ENCODE peak calls at places on chromosomes 11 and 22, in four cellular contexts. S is keratinocyte, O is HepG2, M is PC-9. K is an unnamed sample.
A peak's percentile ranks its signal among the peaks of the same experiment; 100 is the strongest.

GRCh38 chr11:11980841-11981308 is 27.6 kb downstream of the DKK3 start:
- DNase-seq in S (no peak), M (no peak), O (no peak), K (no peak)

GRCh38 chr22:50118557-50119168 is 28.9 kb downstream of the MOV10L1 start:
- DNase-seq in S (no peak), M (peak; percentile 62), O (peak; percentile 10), K (no peak)

GRCh38 chr11:72687326-72687725 is 13.1 kb upstream of the PDE2A start:
- DNase-seq in O (no peak), M (no peak), S (no peak), K (no peak)

GRCh38 chr22:44666207-44666585 is 35.8 kb upstream of the PRR5 start:
- DNase-seq in M (no peak), O (no peak), S (no peak), K (no peak)

GRCh38 chr22:50601669-50602337 is 1.2 kb downstream of the MAPK8IP2 start:
- DNase-seq in O (no peak), S (no peak), M (no peak), K (no peak)

GRCh38 chr22:20750461-20751184 is 23.3 kb upstream of the SERPIND1 start:
- DNase-seq in S (peak; percentile 28), O (no peak), M (no peak), K (peak; percentile 66)

GRCh38 chr22:31092161-31092560 is 11.0 kb downstream of the SMTN start:
- DNase-seq in O (no peak), M (no peak), S (no peak), K (no peak)

GRCh38 chr22:38176170-38176741 is 5.4 kb downstream of the PLA2G6 start:
- DNase-seq in M (no peak), O (no peak), S (no peak), K (peak; percentile 80)

GRCh38 chr11:86214710-86215109 is 29.8 kb upstream of the EED start:
- DNase-seq in O (no peak), M (no peak), S (no peak), K (no peak)

GRCh38 chr11:44199298-44199697 is 103.8 kb downstream of the EXT2 start:
- DNase-seq in O (no peak), M (no peak), S (no peak), K (no peak)

GRCh38 chr22:45552580-45553332 is 50.1 kb downstream of the FBLN1 start:
- DNase-seq in S (no peak), M (peak; percentile 28), O (no peak), K (peak; percentile 69)

GRCh38 chr22:41808400-41808799 is 7.9 kb downstream of the CCDC134 start:
- DNase-seq in M (no peak), O (no peak), S (no peak), K (no peak)

GRCh38 chr11:57560146-57560545 is 7.3 kb downstream of the UBE2L6 start:
- DNase-seq in O (no peak), M (peak; percentile 68), S (no peak), K (no peak)

GRCh38 chr11:27720277-27720830 is 20.1 kb upstream of the BDNF start:
- DNase-seq in O (no peak), M (no peak), S (no peak), K (peak; percentile 40)

GRCh38 chr11:32487270-32487669 is 51.9 kb upstream of the WT1 start:
- DNase-seq in M (peak; percentile 26), O (no peak), S (no peak), K (no peak)

GRCh38 chr11:108639146-108639545 is 25.7 kb upstream of the DDX10 start:
- DNase-seq in O (no peak), M (peak; percentile 27), S (no peak), K (no peak)

GRCh38 chr11:80948781-80949180 is 1508.0 kb upstream of the TENM4 start:
- DNase-seq in O (no peak), M (no peak), S (no peak), K (no peak)

GRCh38 chr11:80944758-80945157 is 1503.9 kb upstream of the TENM4 start:
- DNase-seq in M (no peak), S (no peak), O (no peak), K (no peak)

GRCh38 chr11:80937831-80938230 is 1497.0 kb upstream of the TENM4 start:
- DNase-seq in O (no peak), M (no peak), S (no peak), K (no peak)

DNA sequence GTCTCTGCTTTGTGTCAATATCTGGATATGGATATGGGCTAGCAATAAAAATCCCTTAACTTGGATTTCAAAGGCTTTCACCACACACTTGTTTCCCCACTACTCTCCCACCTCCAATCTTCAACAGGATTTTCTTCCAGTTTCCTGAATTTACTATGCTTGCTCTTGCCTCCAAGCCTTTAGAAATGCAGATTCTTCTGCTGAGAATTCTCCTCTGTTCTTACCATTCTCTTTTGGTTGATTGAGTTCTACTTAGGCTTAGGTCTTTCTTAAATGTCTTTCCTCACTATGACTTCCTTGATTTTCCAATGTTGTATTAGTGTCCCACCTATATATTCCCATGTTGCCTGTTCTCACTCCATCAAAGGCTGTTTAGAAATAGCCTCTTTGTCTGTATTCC is 1502.4 kb upstream of the TENM4 start:
- DNase-seq in M (no peak), S (no peak), O (no peak), K (no peak)
- H3K4me3 ChIP-seq in M (no peak overlapping the region), S (no peak overlapping the region), O (no peak overlapping the region), K (no peak overlapping the region)

DNA sequence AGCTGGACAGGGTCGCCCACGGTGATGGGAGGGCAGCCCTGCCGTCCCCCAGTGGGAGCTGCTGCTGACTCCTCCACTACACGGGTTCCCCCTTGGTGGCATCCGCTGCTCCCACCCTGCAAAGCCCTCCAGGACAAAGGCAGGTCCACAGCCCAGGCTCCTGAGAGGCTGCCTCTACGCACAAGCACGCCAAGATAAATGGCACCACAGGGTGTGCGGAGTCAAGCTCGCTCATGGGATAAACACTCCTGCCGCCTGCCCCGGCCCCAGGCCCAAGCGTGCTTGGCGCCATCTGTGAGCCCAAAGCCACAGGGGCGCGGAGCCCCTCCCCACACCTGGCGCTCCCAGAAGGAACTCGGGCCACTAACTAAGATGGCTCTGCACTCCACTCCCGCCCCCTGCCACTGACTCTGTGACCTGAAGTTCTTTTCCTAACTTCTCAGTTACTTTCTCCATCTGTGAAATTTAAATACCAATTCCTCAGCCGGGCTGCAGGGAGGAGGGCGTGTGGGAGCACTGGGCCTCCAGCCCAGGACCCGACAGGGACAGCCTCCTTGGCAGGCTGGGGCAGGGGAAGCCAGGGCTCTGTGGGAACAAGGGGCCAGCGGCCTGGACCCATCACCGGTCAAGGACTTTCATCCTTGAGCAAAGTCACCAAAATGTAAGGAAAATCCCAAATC is 14.9 kb downstream of the EHD1 start:
- DNase-seq in O (no peak), M (no peak), S (no peak), K (peak; percentile 68)
- H3K4me1 ChIP-seq in O (peaks cover 38% of the 10 kb centered on the region), M (peaks cover 34% of the 10 kb centered on the region), S (peaks cover 56% of the 10 kb centered on the region), K (peaks cover 84% of the 10 kb centered on the region)

GRCh38 chr22:17964647-17965046 is 59.7 kb downstream of the MICAL3 start:
- DNase-seq in O (no peak), S (no peak), M (no peak), K (no peak)
- H3K4me3 ChIP-seq in O (no peak overlapping the region), S (no peak overlapping the region), M (no peak overlapping the region), K (no peak overlapping the region)

GRCh38 chr22:29310065-29310862 is 3.8 kb downstream of the GAS2L1 start:
- DNase-seq in M (no peak), S (no peak), O (no peak), K (no peak)
- H3K4me1 ChIP-seq in M (peaks cover 28% of the 10 kb centered on the region), S (peaks cover 50% of the 10 kb centered on the region), O (peaks cover 66% of the 10 kb centered on the region), K (peaks cover 62% of the 10 kb centered on the region)

GRCh38 chr11:64303109-64304031 is 2.0 kb upstream of the ESRRA start:
- DNase-seq in S (no peak), M (peak; percentile 34), O (no peak), K (no peak)

GRCh38 chr11:64296830-64297721 is 3.1 kb upstream of the CATSPERZ start:
- DNase-seq in M (peak; percentile 10), O (no peak), S (no peak), K (no peak)

GRCh38 chr11:64298966-64299846 is 952 bp upstream of the CATSPERZ start:
- DNase-seq in M (peak; percentile 27), S (no peak), O (no peak), K (peak; percentile 74)

GRCh38 chr11:64297722-64298358 is 2.3 kb upstream of the CATSPERZ start:
- DNase-seq in S (no peak), M (peak; percentile 32), O (no peak), K (no peak)

DNA sequence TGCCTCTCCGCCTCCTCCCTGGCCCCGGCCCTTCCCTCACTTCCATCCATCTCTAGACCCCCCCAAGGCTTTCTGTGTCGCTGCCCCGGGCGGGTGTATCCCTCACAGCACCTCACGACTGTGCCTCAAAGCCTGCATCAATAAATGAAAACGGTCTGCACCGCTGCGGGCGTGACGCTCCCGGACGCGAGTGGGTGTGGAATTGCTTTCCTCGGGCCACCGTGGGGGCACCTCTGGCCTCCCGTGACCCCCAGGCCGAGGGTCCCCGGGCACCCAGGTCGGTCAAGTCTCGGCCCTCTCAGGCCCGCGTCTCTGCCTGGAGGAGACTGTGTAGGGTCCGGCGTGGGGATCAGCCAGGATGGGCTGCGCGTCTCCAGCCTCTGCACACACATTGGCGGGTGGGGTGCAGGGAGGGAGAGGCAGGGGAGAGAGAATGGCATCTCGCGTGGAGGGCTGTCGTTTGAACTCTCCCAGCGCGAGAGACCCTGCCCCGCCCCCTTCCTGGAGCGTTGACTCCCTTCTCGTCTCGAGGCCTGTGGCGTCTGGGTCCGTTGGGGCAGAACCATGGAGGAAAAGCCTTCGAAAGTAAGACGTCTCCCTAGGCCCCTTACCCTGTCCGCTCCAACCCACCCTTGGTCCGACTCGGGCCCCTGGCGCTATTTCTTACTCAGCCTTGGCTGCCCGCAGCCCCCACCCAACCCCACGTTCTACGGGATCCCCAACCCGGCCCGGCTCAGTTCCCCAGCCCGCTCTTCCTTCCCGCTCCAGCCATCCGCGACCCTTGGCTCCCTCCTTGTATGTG is at the start of gene CATSPERZ:
- DNase-seq in M (no peak), O (no peak), S (no peak), K (no peak)
- H3K4me3 ChIP-seq in M (peak within 1 kb of the TSS; percentile 54), O (peak within 1 kb of the TSS; percentile 64), S (peak within 1 kb of the TSS; percentile 54), K (peak within 1 kb of the TSS; percentile 34)

GRCh38 chr11:118212131-118212725 is 12.6 kb downstream of the JAML start:
- DNase-seq in M (peak; percentile 78), S (no peak), O (peak; percentile 99), K (peak; percentile 21)
- H3K4me1 ChIP-seq in M (peaks cover 22% of the 10 kb centered on the region), S (peaks cover 10% of the 10 kb centered on the region), O (peaks cover 77% of the 10 kb centered on the region), K (peaks cover 25% of the 10 kb centered on the region)

GRCh38 chr11:42890773-42891172 is 421.0 kb upstream of the API5 start:
- DNase-seq in O (no peak), M (no peak), S (no peak), K (no peak)
- H3K4me3 ChIP-seq in O (no peak overlapping the region), M (no peak overlapping the region), S (no peak overlapping the region), K (no peak overlapping the region)

GRCh38 chr11:94128746-94129504 is at the start of gene PANX1:
- DNase-seq in O (peak; percentile 76), S (no peak), M (peak; percentile 79), K (peak; percentile 75)
- H3K4me1 ChIP-seq in O (peaks cover 43% of the 10 kb centered on the region), S (peaks cover 55% of the 10 kb centered on the region), M (peaks cover 52% of the 10 kb centered on the region), K (peaks cover 53% of the 10 kb centered on the region)

DNA sequence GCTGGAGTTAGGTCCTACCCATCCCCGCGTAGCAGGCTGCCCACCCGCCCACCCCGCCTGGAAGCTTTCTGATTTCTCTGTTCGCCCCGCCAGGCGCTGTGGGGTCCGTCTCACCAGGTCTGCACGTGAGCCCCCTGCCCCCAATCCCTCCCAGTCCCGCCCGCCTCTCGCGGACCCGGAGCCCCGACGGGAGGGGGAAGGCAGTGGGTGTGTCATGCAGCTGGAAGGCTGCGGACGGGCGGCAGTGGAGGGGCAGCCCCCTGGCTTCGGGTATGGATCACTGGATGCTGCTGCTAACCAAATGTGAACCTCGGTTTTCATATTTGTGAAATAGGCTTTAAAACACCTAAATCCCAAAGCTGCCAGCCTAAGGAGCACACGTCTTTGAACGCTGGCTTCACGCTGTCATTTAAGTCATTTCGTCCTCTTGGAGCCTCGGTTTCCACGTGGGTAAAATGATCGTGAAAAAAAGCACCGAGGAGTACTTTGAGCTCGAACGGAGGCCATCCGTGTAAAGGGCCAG is 568 bp upstream of the BIK start:
- DNase-seq in O (no peak), S (no peak), M (no peak), K (no peak)
- H3K4me3 ChIP-seq in O (peak overlapping the region; percentile 74), S (peak overlapping the region; percentile 69), M (peak overlapping the region; percentile 89), K (peak overlapping the region; percentile 70)